ENCODE peak calls at places on chromosomes 7 and 10, in seven cellular contexts. U is adipocyte; Z is pancreas; B is Peyer's patch; S is effector memory CD4-positive, alpha-beta T cell; W is CD4-positive, CD25-positive, alpha-beta regulatory T cell; F is mesenchymal stem cell. I is an unnamed sample.

GRCh38 chr7:118918556-118918955 is 694.1 kb downstream of the ANKRD7 start:
- DNase-seq in U (peak; percentile 4), Z (no peak), B (no peak), S (no peak), W (no peak), F (peak; percentile 54), I (no peak)

GRCh38 chr10:98309366-98310355 is 41.7 kb upstream of the LOXL4 start:
- DNase-seq in U (peak; percentile 90), Z (peak; percentile 49), B (no peak), S (no peak), W (peak; percentile 1), F (peak; percentile 81), I (no peak)

GRCh38 chr7:158325530-158326381 is 261.9 kb downstream of the PTPRN2 start:
- DNase-seq in U (no peak), Z (no peak), B (no peak), S (no peak), W (no peak), F (no peak), I (no peak)

GRCh38 chr7:42790196-42790595 is 121.7 kb downstream of the C7orf25 start:
- DNase-seq in U (no peak), Z (no peak), B (no peak), S (no peak), W (no peak), F (no peak), I (no peak)

GRCh38 chr7:27245798-27246691 is 3.4 kb downstream of the EVX1 start:
- DNase-seq in U (no peak), Z (no peak), B (no peak), S (no peak), W (no peak), F (no peak), I (no peak)

GRCh38 chr7:126839624-126840023 is 413.1 kb downstream of the GRM8 start:
- DNase-seq in U (no peak), Z (no peak), B (no peak), S (no peak), W (no peak), F (no peak), I (no peak)

GRCh38 chr10:17038627-17039026 is 91.0 kb downstream of the CUBN start:
- DNase-seq in U (peak; percentile 91), Z (no peak), B (no peak), S (no peak), W (no peak), F (no peak), I (no peak)

GRCh38 chr7:151346180-151346769 is 4.7 kb downstream of the NUB1 start:
- DNase-seq in U (no peak), Z (no peak), B (no peak), S (no peak), W (no peak), F (peak; percentile 23), I (no peak)

GRCh38 chr10:77582710-77583115 is 54.9 kb downstream of the KCNMA1 start:
- DNase-seq in U (peak; percentile 46), Z (peak; percentile 57), B (no peak), S (no peak), W (no peak), F (peak; percentile 81), I (no peak)

GRCh38 chr10:33335800-33336605 is 1.5 kb upstream of the NRP1 start:
- DNase-seq in U (peak; percentile 84), Z (peak; percentile 74), B (no peak), S (no peak), W (no peak), F (peak; percentile 42), I (no peak)

GRCh38 chr7:110502893-110503465 is 587.9 kb upstream of the LRRN3 start:
- DNase-seq in U (peak; percentile 9), Z (no peak), B (no peak), S (no peak), W (peak; percentile 22), F (peak; percentile 42), I (no peak)

GRCh38 chr7:129493555-129493954 is 8.8 kb upstream of the SMKR1 start:
- DNase-seq in U (peak; percentile 41), Z (no peak), B (no peak), S (no peak), W (peak; percentile 31), F (peak; percentile 68), I (no peak)

GRCh38 chr7:158431941-158432347 is 155.7 kb downstream of the PTPRN2 start:
- DNase-seq in U (peak; percentile 43), Z (no peak), B (no peak), S (no peak), W (no peak), F (peak; percentile 71), I (no peak)

GRCh38 chr7:19178595-19178994 is 33.4 kb upstream of the FERD3L start:
- DNase-seq in U (no peak), Z (no peak), B (no peak), S (no peak), W (no peak), F (no peak), I (no peak)

GRCh38 chr7:19177269-19177668 is 32.0 kb upstream of the FERD3L start:
- DNase-seq in U (no peak), Z (no peak), B (no peak), S (no peak), W (no peak), F (no peak), I (no peak)

DNA sequence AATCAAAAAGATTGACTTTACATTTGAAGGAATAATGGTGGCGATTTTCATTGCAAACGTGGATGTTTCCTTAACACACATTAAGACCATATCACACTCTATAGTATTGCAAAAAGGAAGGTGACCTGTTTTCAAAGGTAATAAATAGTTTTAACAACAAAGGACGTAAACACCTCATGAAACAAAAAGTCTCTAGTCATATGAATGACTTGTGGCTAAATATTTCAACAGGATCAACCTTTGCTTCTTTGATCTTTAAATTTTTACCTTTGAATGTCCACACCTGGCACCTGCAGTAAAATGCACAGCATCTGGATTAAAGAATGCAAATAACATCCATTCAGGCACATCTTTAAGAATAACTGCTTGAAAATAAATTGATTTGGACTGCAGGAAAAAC is 30.0 kb upstream of the FERD3L start:
- DNase-seq in U (no peak), Z (no peak), B (no peak), S (no peak), W (no peak), F (no peak), I (no peak)
- H3K9me3 ChIP-seq in U (no peaks in the 10 kb centered on the region), Z (no peaks in the 10 kb centered on the region), B (no peaks in the 10 kb centered on the region), S (no peaks in the 10 kb centered on the region), W (no peaks in the 10 kb centered on the region), F (no peaks in the 10 kb centered on the region), I (no peaks in the 10 kb centered on the region)

GRCh38 chr10:108902491-108903250 is 1020.6 kb downstream of the XPNPEP1 start:
- DNase-seq in U (no peak), Z (no peak), B (no peak), S (no peak), W (no peak), F (peak; percentile 26), I (no peak)

GRCh38 chr10:108905821-108906220 is 1017.5 kb downstream of the XPNPEP1 start:
- DNase-seq in U (no peak), Z (no peak), B (no peak), S (no peak), W (no peak), F (no peak), I (no peak)

GRCh38 chr10:108899686-108900085 is 1023.6 kb downstream of the XPNPEP1 start:
- DNase-seq in U (no peak), Z (no peak), B (no peak), S (no peak), W (no peak), F (no peak), I (no peak)

GRCh38 chr10:108901766-108902365 is 1021.4 kb downstream of the XPNPEP1 start:
- DNase-seq in U (no peak), Z (no peak), B (no peak), S (no peak), W (no peak), F (peak; percentile 40), I (no peak)

DNA sequence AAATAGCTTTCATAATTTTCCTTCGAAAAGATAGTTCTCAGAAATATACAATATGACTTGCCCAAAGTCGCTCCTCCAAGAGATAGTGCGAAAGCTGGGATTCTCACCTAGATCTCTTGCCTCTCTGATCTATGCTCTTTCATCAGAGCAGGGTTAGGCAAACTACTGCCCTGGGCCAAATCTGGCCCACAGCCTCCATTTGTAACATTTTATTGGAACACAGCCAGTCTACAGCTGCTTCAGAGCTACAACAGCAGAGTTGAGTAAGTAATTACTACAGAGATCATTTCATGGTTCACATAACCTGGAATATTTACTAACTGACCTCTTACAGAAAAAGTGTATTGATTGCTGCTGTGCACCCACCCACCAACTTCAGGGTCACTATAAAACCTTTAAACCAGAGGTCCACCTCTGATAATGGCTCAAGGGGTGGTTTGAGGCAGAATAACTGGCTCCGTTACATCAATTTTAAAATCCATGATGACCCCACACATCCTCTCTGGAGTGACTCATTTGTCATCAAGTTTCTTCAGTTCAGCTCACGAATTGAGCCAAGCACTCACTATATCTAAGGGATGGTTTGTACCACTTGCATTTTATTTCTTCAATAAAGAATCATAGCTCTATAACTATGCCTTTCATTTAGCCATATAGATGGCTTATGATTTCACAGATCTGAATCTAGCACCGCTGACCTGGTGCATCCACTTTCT is 1019.0 kb downstream of the XPNPEP1 start:
- DNase-seq in U (peak; percentile 14), Z (no peak), B (no peak), S (no peak), W (no peak), F (peak; percentile 39), I (no peak)
- H3K9me3 ChIP-seq in U (no peaks in the 10 kb centered on the region), Z (no peaks in the 10 kb centered on the region), B (no peaks in the 10 kb centered on the region), S (no peaks in the 10 kb centered on the region), W (no peaks in the 10 kb centered on the region), F (no peaks in the 10 kb centered on the region), I (no peaks in the 10 kb centered on the region)

DNA sequence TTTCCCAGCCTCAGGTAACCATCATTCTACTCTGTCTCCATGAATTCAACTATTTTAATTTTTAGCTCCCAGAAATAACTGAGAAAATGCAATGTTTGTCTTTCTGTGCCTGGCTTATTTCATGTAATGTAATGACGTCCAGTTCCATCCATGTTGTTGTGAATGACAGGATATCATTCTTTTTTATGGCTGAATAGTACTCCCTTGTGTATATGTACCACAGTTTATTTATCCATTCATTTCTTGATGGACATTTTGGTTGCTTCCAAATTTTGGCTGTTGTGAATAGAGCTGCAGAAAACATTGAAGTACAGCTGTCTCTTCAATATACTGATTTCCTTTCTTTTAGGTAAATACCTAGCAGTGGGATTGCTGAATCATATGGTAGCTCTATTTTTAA is 10.5 kb downstream of the ATRNL1 start:
- DNase-seq in U (no peak), Z (no peak), B (no peak), S (no peak), W (no peak), F (no peak), I (no peak)
- H3K9me3 ChIP-seq in U (peaks cover 21% of the 10 kb centered on the region), Z (no peaks in the 10 kb centered on the region), B (peaks cover 14% of the 10 kb centered on the region), S (no peaks in the 10 kb centered on the region), W (no peaks in the 10 kb centered on the region), F (peaks cover 18% of the 10 kb centered on the region), I (no peaks in the 10 kb centered on the region)

GRCh38 chr7:156401617-156402016 is 239.0 kb upstream of the RNF32 start:
- DNase-seq in U (no peak), Z (no peak), B (no peak), S (no peak), W (no peak), F (no peak), I (no peak)
- H3K9me3 ChIP-seq in U (no peaks in the 10 kb centered on the region), Z (no peaks in the 10 kb centered on the region), B (no peaks in the 10 kb centered on the region), S (no peaks in the 10 kb centered on the region), W (no peaks in the 10 kb centered on the region), F (peaks cover 6% of the 10 kb centered on the region), I (no peaks in the 10 kb centered on the region)

GRCh38 chr10:70756710-70757360 is 28.3 kb downstream of the TBATA start:
- DNase-seq in U (peak; percentile 17), Z (no peak), B (no peak), S (no peak), W (no peak), F (peak; percentile 61), I (no peak)
- H3K9me3 ChIP-seq in U (no peaks in the 10 kb centered on the region), Z (no peaks in the 10 kb centered on the region), B (no peaks in the 10 kb centered on the region), S (no peaks in the 10 kb centered on the region), W (no peaks in the 10 kb centered on the region), F (no peaks in the 10 kb centered on the region), I (no peaks in the 10 kb centered on the region)

I was measured in T-helper 17 cell.